ENCODE peak calls at places on chromosomes 2 and 18, in eight cellular contexts. A is IMR-90, N is Peyer's patch, M is aorta, F is psoas muscle, D is prostate gland, O is adrenal gland, B is RWPE1. I is an unnamed sample.

GRCh38 chr2:73971722-73972121 is 13.0 kb upstream of the TET3 start:
- DNase-seq in A (no peak), N (no peak), M (no peak), F (no peak), D (no peak), O (no peak), B (no peak), I (no peak)

GRCh38 chr2:98908909-98909308 is 27.1 kb downstream of the CRACDL start:
- DNase-seq in A (peak; percentile 52), N (no peak), M (no peak), F (no peak), D (no peak), O (no peak), B (no peak), I (no peak)

GRCh38 chr2:110173523-110173922 is 31.3 kb downstream of the NPHP1 start:
- DNase-seq in A (peak; percentile 70), N (no peak), M (no peak), F (no peak), D (no peak), O (no peak), B (peak; percentile 58), I (no peak)

GRCh38 chr2:238655131-238655860 is 192.6 kb upstream of the TWIST2 start:
- DNase-seq in A (no peak), N (no peak), M (no peak), F (no peak), D (no peak), O (no peak), B (no peak), I (no peak)

GRCh38 chr18:47417807-47418206 is 166.3 kb upstream of the SKOR2 start:
- DNase-seq in A (no peak), N (no peak), M (no peak), F (no peak), D (no peak), O (no peak), B (no peak), I (no peak)

GRCh38 chr2:151637284-151637781 is 96.9 kb downstream of the NEB start:
- DNase-seq in A (no peak), N (no peak), M (no peak), F (no peak), D (no peak), O (no peak), B (no peak), I (no peak)

GRCh38 chr18:62018034-62018760 is 125.4 kb upstream of the RNF152 start:
- DNase-seq in A (peak; percentile 95), N (no peak), M (peak; percentile 78), F (peak; percentile 33), D (peak; percentile 12), O (peak; percentile 15), B (no peak), I (no peak)

GRCh38 chr2:88613921-88614320 is 13.3 kb downstream of the EIF2AK3 start:
- DNase-seq in A (no peak), N (no peak), M (no peak), F (no peak), D (no peak), O (no peak), B (no peak), I (no peak)

GRCh38 chr18:2540575-2540974 is 30.7 kb downstream of the METTL4 start:
- DNase-seq in A (no peak), N (no peak), M (no peak), F (no peak), D (no peak), O (no peak), B (no peak), I (no peak)
- H3K27ac ChIP-seq in A (no peak overlapping the region), N (no peak overlapping the region), M (no peak overlapping the region), F (no peak overlapping the region), D (no peak overlapping the region), O (no peak overlapping the region), B (no peak overlapping the region), I (no peak overlapping the region)

DNA sequence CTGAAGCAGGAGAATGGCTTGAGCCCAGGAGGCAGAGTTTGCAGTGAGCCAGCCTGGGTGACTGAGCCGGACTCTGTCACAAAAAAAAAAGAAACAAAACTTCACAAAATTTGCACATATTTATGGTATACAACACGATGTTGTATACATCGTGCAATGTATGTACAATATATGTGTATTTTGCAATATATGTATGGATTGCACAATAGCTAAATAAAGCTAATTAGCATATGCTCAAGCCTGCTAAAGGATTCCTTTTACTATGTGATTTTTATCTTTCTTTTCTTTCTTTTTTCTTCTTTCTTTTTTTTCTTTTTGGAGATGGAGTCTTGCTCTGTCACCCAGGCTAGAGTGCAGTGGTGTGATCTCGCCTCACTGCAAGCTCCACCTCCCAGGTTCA is 368.0 kb upstream of the FAM98A start:
- DNase-seq in A (no peak), N (no peak), M (no peak), F (no peak), D (no peak), O (no peak), B (no peak), I (no peak)
- H3K27ac ChIP-seq in A (no peak overlapping the region), N (no peak overlapping the region), M (no peak overlapping the region), F (no peak overlapping the region), D (no peak overlapping the region), O (no peak overlapping the region), B (no peak overlapping the region), I (no peak overlapping the region)

GRCh38 chr2:20451346-20451745 is 4.5 kb downstream of the RHOB start:
- DNase-seq in A (peak; percentile 41), N (no peak), M (no peak), F (no peak), D (no peak), O (peak; percentile 40), B (no peak), I (no peak)
- H3K27ac ChIP-seq in A (no peak overlapping the region), N (no peak overlapping the region), M (no peak overlapping the region), F (peak overlapping the region; percentile 99), D (peak overlapping the region; percentile 100), O (peak overlapping the region; percentile 98), B (no peak overlapping the region), I (peak overlapping the region; percentile 94)

GRCh38 chr2:217938038-217938437 is 64.8 kb downstream of the TNS1 start:
- DNase-seq in A (no peak), N (no peak), M (no peak), F (peak; percentile 37), D (no peak), O (no peak), B (no peak), I (no peak)

GRCh38 chr2:217939220-217939619 is 63.6 kb downstream of the TNS1 start:
- DNase-seq in A (no peak), N (no peak), M (no peak), F (peak; percentile 3), D (no peak), O (no peak), B (no peak), I (no peak)

GRCh38 chr2:217935901-217936684 is 66.7 kb downstream of the TNS1 start:
- DNase-seq in A (peak; percentile 52), N (no peak), M (peak; percentile 57), F (peak; percentile 15), D (no peak), O (no peak), B (no peak), I (no peak)

GRCh38 chr2:217936952-217937351 is 65.8 kb downstream of the TNS1 start:
- DNase-seq in A (no peak), N (no peak), M (no peak), F (no peak), D (no peak), O (no peak), B (no peak), I (no peak)

GRCh38 chr2:217937446-217937845 is 65.3 kb downstream of the TNS1 start:
- DNase-seq in A (no peak), N (no peak), M (peak; percentile 78), F (peak; percentile 33), D (no peak), O (peak; percentile 63), B (no peak), I (no peak)
- H3K27ac ChIP-seq in A (peak overlapping the region; percentile 84), N (peak overlapping the region; percentile 22), M (peak overlapping the region; percentile 88), F (peak overlapping the region; percentile 87), D (peak overlapping the region; percentile 92), O (peak overlapping the region; percentile 95), B (peak overlapping the region; percentile 94), I (peak overlapping the region; percentile 42)

GRCh38 chr2:159226059-159226461 is 60.4 kb downstream of the WDSUB1 start:
- DNase-seq in A (peak; percentile 52), N (no peak), M (no peak), F (no peak), D (no peak), O (peak; percentile 16), B (peak; percentile 27), I (no peak)
- H3K27ac ChIP-seq in A (no peak overlapping the region), N (no peak overlapping the region), M (no peak overlapping the region), F (peak overlapping the region; percentile 9), D (no peak overlapping the region), O (peak overlapping the region; percentile 30), B (peak overlapping the region; percentile 68), I (no peak overlapping the region)

DNA sequence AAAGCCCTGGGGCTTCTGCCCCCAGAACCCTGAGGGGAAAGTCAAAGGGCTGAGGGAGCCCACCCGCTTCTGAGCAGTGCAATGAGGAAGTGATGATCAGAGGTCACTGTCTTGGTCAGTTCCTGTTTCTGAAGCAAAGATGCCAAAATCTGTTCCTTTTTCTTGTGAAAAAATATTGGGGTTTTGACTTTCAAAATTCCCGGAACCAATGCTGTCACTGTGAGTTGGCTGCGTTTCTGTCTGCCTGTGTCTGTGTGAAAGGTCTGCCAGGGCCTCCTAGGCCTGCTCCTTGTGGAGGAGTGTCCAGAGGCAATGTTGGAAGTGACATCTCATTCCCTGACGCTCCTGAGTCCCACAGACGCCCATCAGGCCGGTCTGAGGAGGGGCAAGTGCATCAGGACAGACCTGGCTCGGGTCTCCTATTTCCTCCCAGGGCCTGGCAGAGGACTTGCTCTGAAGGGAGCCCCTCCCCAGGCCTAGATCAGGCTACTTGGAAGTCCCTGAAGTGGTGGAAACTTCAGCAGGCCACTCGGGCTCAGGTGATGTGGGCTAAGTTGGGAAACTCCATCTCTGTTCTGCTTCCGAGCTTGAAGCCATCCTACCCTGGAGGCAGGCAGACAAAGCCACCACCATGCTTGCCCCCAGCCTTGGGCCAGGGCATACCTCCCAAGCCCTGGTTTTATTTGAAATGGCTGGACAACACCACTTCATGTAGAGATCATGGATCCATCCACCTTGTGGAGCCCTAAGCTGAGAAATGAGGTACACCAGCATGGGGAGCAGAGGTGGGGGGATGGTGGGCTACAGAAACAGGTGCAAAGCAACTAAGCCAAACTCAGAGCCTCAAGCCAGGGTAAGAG is 51.0 kb downstream of the PKDCC start:
- DNase-seq in A (no peak), N (no peak), M (peak; percentile 73), F (peak; percentile 47), D (no peak), O (peak; percentile 65), B (no peak), I (no peak)
- H3K27ac ChIP-seq in A (no peak overlapping the region), N (peak overlapping the region; percentile 62), M (peak overlapping the region; percentile 51), F (peak overlapping the region; percentile 54), D (no peak overlapping the region), O (peak overlapping the region; percentile 91), B (no peak overlapping the region), I (peak overlapping the region; percentile 44)

GRCh38 chr2:43437363-43437762 is 158.5 kb downstream of the THADA start:
- DNase-seq in A (no peak), N (no peak), M (no peak), F (no peak), D (no peak), O (no peak), B (no peak), I (no peak)
- H3K27ac ChIP-seq in A (no peak overlapping the region), N (no peak overlapping the region), M (no peak overlapping the region), F (no peak overlapping the region), D (no peak overlapping the region), O (no peak overlapping the region), B (no peak overlapping the region), I (no peak overlapping the region)

I was measured in caudate nucleus.